ENCODE peak calls at places on chromosomes 6 and 20, in five cellular contexts. D, I, O, P and Y are unnamed samples.

GRCh38 chr6:131683479-131683878 is 17.7 kb downstream of the OR2A4 start:
- ATAC-seq in D (no peak), I (no peak), O (no peak), P (no peak), Y (no peak)

GRCh38 chr20:39480644-39481043 is 518.5 kb downstream of the DHX35 start:
- ATAC-seq in D (no peak), I (no peak), O (no peak), P (no peak), Y (no peak)

GRCh38 chr6:108114861-108115597 is 40.5 kb upstream of the OSTM1 start:
- ATAC-seq in D (no peak), I (peak; percentile 66), O (peak; percentile 60), P (peak; percentile 68), Y (no peak)

GRCh38 chr6:33053230-33053629 is 20.2 kb downstream of the HLA-DPA1 start:
- ATAC-seq in D (no peak), I (no peak), O (no peak), P (no peak), Y (no peak)

GRCh38 chr20:1242099-1242498 is 16.3 kb downstream of the RAD21L1 start:
- ATAC-seq in D (no peak), I (no peak), O (no peak), P (no peak), Y (no peak)

GRCh38 chr6:81894788-81895221 is 142.3 kb upstream of the TENT5A start:
- ATAC-seq in D (no peak), I (peak; percentile 93), O (peak; percentile 80), P (peak; percentile 36), Y (peak; percentile 30)

GRCh38 chr20:25632940-25633790 is 9.4 kb upstream of the NANP start:
- ATAC-seq in D (no peak), I (no peak), O (no peak), P (no peak), Y (no peak)

GRCh38 chr6:82588020-82588419 is 224.4 kb downstream of the TPBG start:
- ATAC-seq in D (no peak), I (no peak), O (no peak), P (no peak), Y (no peak)

GRCh38 chr20:38208523-38208922 is 43.5 kb upstream of the TGM2 start:
- ATAC-seq in D (no peak), I (peak; percentile 1), O (no peak), P (no peak), Y (no peak)

GRCh38 chr6:111884068-111884467 is 10.8 kb upstream of the FYN start:
- ATAC-seq in D (no peak), I (no peak), O (no peak), P (no peak), Y (no peak)

GRCh38 chr6:31762878-31763616 is 591 bp downstream of the SAPCD1 start:
- ATAC-seq in D (peak; percentile 56), I (no peak), O (no peak), P (no peak), Y (peak; percentile 10)

GRCh38 chr6:7604003-7604402 is 14.0 kb downstream of the SNRNP48 start:
- ATAC-seq in D (no peak), I (peak; percentile 99), O (peak; percentile 42), P (no peak), Y (no peak)

GRCh38 chr6:79413562-79414002 is 123.6 kb downstream of the LCA5 start:
- ATAC-seq in D (no peak), I (no peak), O (no peak), P (no peak), Y (no peak)

GRCh38 chr6:142367501-142368018 is 65.8 kb downstream of the ADGRG6 start:
- ATAC-seq in D (no peak), I (peak; percentile 41), O (no peak), P (no peak), Y (no peak)

DNA sequence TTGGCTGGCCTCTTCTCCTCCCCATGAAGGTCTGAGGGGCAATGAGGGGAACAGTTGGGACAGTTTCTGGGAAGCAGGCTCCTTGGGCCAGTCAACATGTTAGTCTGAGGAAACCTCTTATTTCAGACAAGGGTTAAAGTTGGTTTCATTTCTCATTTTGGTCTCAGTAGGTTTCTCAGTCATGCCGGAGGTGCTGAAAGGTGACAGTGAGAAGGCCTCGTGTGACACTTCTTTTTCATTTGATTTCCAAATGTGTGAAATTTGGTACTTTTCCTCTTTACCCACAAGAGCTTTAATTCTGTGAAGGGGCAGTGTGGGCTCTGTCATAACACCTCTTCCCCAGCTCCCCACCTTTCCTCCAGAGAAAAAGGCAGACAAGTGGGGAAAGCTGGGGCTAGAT is 7.5 kb upstream of the GLP1R start:
- ATAC-seq in D (no peak), I (no peak), O (no peak), P (no peak), Y (no peak)
- H3K27me3 ChIP-seq in D (peaks cover 50% of the 10 kb centered on the region), I (peaks cover 58% of the 10 kb centered on the region), O (peaks cover 49% of the 10 kb centered on the region), P (peaks cover 20% of the 10 kb centered on the region), Y (peaks cover 76% of the 10 kb centered on the region)

DNA sequence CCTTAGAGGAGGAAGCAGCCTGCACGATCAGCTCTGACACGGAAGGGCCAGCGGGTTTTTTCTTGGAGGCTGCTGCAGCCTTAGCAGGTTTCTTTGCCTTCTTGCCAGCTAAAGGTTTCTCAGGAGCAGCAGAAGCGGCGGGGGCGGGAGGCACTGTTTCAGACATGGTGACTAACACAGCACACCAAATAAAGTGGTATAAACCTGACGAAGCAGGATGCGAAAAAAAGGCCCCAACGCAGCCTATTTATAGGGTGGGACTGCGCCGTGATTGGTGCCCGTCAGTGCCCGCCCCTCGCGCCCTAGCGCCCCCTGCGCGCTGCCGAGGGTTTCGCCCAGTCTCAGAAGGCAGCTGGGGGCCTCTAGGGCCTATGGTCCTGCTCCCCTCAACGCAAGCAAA is 55.0 kb downstream of the TRIM38 start:
- ATAC-seq in D (no peak), I (peak; percentile 40), O (peak; percentile 5), P (peak; percentile 26), Y (peak; percentile 26)
- TF ChIP-seq CTCF in D (no peak), I (peak; percentile 38), O (peak; percentile 26), P (peak; percentile 45), Y (peak; percentile 40)

DNA sequence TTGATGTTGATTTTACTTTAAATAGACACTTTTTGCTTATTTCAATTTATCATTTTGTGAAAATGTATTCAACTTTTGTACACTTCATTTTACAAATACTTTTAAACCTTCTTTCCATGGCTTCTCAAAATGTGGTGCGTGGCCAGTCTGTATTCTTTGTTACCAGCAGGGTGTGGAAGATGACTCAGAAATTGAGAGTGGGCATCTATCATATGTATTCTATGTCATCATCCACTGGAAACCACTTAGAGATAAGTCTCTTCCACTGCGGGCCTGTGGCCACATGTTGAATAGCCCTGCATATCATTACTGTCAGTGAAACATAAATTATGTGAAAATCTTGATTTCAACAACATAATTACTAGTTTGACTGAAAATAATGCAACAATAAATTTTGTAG is 52.6 kb upstream of the MC3R start:
- ATAC-seq in D (no peak), I (no peak), O (no peak), P (no peak), Y (no peak)
- H3K9me3 ChIP-seq in D (peaks cover 4% of the 10 kb centered on the region), I (no peaks in the 10 kb centered on the region), O (peaks cover 6% of the 10 kb centered on the region), P (peaks cover 11% of the 10 kb centered on the region), Y (no peaks in the 10 kb centered on the region)

GRCh38 chr20:51249781-51250180 is 226.9 kb upstream of the KCNG1 start:
- ATAC-seq in D (no peak), I (no peak), O (no peak), P (no peak), Y (no peak)

GRCh38 chr20:51244496-51244895 is 221.6 kb upstream of the KCNG1 start:
- ATAC-seq in D (no peak), I (no peak), O (no peak), P (no peak), Y (no peak)

GRCh38 chr20:51249215-51249614 is 226.3 kb upstream of the KCNG1 start:
- ATAC-seq in D (no peak), I (no peak), O (no peak), P (no peak), Y (no peak)
- H3K27me3 ChIP-seq in D (peaks cover 3% of the 10 kb centered on the region), I (peaks cover 11% of the 10 kb centered on the region), O (peaks cover 47% of the 10 kb centered on the region), P (peaks cover 4% of the 10 kb centered on the region), Y (peaks cover 16% of the 10 kb centered on the region)

DNA sequence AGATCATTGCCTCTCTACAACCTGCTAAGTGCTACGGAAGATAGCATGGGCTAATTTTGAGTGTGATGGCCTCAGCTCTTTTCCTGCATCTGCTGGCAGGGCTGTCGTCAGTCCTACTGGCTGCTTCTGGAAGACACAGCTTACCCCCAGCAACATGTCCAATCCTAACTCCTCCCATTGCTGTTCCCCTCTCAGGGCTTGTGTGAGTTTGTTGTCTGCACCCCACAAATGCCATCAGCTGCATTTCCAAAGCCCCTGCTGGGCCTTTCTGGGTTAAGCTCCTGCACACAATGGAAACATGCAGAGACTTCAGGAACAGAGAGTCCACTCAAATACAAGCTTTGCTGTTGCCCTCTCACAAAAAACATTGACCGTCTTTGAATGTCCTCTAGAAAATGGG is 84.7 kb downstream of the RNF182 start:
- ATAC-seq in D (no peak), I (no peak), O (no peak), P (no peak), Y (no peak)
- TF ChIP-seq CTCF in D (no peak), I (no peak), O (no peak), P (no peak), Y (no peak)

DNA sequence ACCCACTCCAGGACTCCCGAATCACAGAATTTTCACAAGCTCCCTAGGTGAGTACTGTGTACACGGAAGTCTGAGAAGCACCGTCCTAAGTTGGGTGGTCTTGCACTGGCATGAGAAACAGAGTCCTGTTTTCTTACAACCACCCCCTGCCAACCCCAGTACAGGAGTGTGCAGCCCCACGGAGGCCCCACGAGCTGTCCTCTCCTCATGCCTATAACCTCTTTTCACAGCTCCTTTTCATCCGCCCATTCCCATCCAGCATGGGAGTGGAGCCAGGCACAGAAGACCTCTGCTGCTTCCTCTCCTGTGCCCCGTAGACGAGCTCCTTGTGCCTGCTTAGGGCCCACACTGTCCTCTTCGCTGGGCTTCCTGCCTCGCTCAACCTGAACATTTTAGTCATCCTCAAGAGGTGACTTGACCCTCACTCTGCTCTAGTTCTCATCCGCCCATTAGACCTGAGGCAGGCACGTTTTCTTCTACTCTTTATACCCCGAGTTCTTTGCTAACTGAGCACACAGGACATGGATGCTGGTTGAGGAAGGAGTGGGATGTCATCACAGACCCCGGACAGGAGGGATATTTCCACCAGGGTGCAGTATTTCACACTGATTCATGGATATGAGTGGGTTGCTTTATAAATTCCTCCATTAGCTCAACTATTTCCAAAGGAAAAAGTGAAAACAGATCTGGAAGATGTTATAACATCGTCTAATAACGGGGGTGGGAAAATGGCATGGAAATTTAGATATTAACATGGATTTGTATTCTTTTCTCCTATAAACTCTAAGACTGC is 160.5 kb downstream of the TTLL2 start:
- ATAC-seq in D (peak; percentile 83), I (peak; percentile 91), O (peak; percentile 81), P (peak; percentile 75), Y (no peak)
- H3K9me3 ChIP-seq in D (no peaks in the 10 kb centered on the region), I (no peaks in the 10 kb centered on the region), O (no peaks in the 10 kb centered on the region), P (no peaks in the 10 kb centered on the region), Y (no peaks in the 10 kb centered on the region)